ENCODE peak calls at places on chromosomes 11 and 22, in four cellular contexts. One of them, this sample, is unnamed. For H3K4me1 and H3F3A, the result is how much of the 10 kb centered on the place peaks cover.

GRCh38 chr11:19803506-19803998 is 90.9 kb downstream of the NAV2 start:
- DNase-seq in PC-3: peak
- DNase-seq in PC-9: peak
- DNase-seq in GM23248: no peak
- DNase-seq in this sample: no peak

GRCh38 chr11:46298699-46299424 is 21.4 kb downstream of the CREB3L1 start:
- DNase-seq in GM23248: peak
- DNase-seq in PC-3: peak
- DNase-seq in PC-9: no peak
- DNase-seq in this sample: no peak

GRCh38 chr11:70669281-70669680 is 271.0 kb downstream of the CTTN start:
- DNase-seq in GM23248: no peak
- DNase-seq in PC-9: no peak
- DNase-seq in PC-3: no peak
- DNase-seq in this sample: no peak

GRCh38 chr11:119179983-119180382 is 5.3 kb upstream of the NHERF4 start:
- DNase-seq in GM23248: no peak
- DNase-seq in PC-3: no peak
- DNase-seq in PC-9: no peak
- DNase-seq in this sample: no peak

GRCh38 chr22:37229805-37230672 is 14.0 kb downstream of the RAC2 start:
- DNase-seq in PC-3: peak
- DNase-seq in GM23248: peak
- DNase-seq in PC-9: peak
- DNase-seq in this sample: no peak

GRCh38 chr11:26730711-26731460 is 9.0 kb upstream of the SLC5A12 start:
- DNase-seq in PC-3: no peak
- DNase-seq in PC-9: no peak
- DNase-seq in GM23248: peak
- DNase-seq in this sample: no peak

GRCh38 chr11:19218216-19218615 is 16.4 kb upstream of the CSRP3 start:
- DNase-seq in PC-3: no peak
- DNase-seq in GM23248: no peak
- DNase-seq in PC-9: no peak
- DNase-seq in this sample: no peak

GRCh38 chr11:87463486-87464102 is 425.9 kb downstream of the TMEM135 start:
- DNase-seq in PC-9: peak
- DNase-seq in PC-3: peak
- DNase-seq in GM23248: peak
- DNase-seq in this sample: peak

GRCh38 chr11:64900263-64900678 is 16.7 kb downstream of the ATG2A start:
- DNase-seq in PC-3: peak
- DNase-seq in PC-9: no peak
- DNase-seq in GM23248: no peak
- DNase-seq in this sample: no peak

GRCh38 chr11:2944530-2944929 is 15.3 kb upstream of the PHLDA2 start:
- DNase-seq in PC-9: no peak
- DNase-seq in GM23248: no peak
- DNase-seq in PC-3: no peak
- DNase-seq in this sample: no peak

GRCh38 chr11:79147731-79148130 is 293.1 kb downstream of the TENM4 start:
- DNase-seq in PC-3: no peak
- DNase-seq in GM23248: no peak
- DNase-seq in PC-9: no peak
- DNase-seq in this sample: no peak

GRCh38 chr11:128528294-128528693 is 59.1 kb downstream of the ETS1 start:
- DNase-seq in PC-3: no peak
- DNase-seq in GM23248: no peak
- DNase-seq in PC-9: no peak
- DNase-seq in this sample: no peak

GRCh38 chr22:19974935-19975706 is 33.5 kb upstream of the TXNRD2 start:
- DNase-seq in PC-9: peak
- DNase-seq in GM23248: no peak
- DNase-seq in PC-3: peak
- DNase-seq in this sample: no peak

GRCh38 chr22:26399288-26399687 is 29.8 kb upstream of the ASPHD2 start:
- DNase-seq in PC-9: no peak
- DNase-seq in PC-3: no peak
- DNase-seq in GM23248: peak
- DNase-seq in this sample: no peak

GRCh38 chr11:124946735-124947141 is 7.3 kb upstream of the CCDC15 start:
- DNase-seq in PC-3: peak
- DNase-seq in PC-9: no peak
- DNase-seq in GM23248: peak
- DNase-seq in this sample: no peak

GRCh38 chr22:46568102-46568809 is 30.8 kb upstream of the CELSR1 start:
- DNase-seq in PC-3: no peak
- DNase-seq in GM23248: no peak
- DNase-seq in PC-9: no peak
- DNase-seq in this sample: peak

GRCh38 chr22:49236541-49237075 is 591.1 kb downstream of the BRD1 start:
- DNase-seq in GM23248: no peak
- DNase-seq in PC-9: no peak
- DNase-seq in PC-3: no peak
- DNase-seq in this sample: no peak

GRCh38 chr11:9639099-9639498 is 24.8 kb upstream of the SWAP70 start:
- DNase-seq in PC-3: no peak
- DNase-seq in PC-9: no peak
- DNase-seq in GM23248: no peak
- DNase-seq in this sample: no peak
- H3K4me1 ChIP-seq in PC-3: under half
- H3K4me1 ChIP-seq in PC-9: under half
- H3K4me1 ChIP-seq in GM23248: under half
- H3K4me1 ChIP-seq in this sample: under half

GRCh38 chr11:93724090-93724489 is 17.2 kb downstream of the TAF1D start:
- DNase-seq in PC-9: no peak
- DNase-seq in GM23248: no peak
- DNase-seq in PC-3: no peak
- DNase-seq in this sample: no peak
- H3F3A ChIP-seq in PC-9: under half
- H3F3A ChIP-seq in GM23248: half or more
- H3F3A ChIP-seq in PC-3: under half
- H3F3A ChIP-seq in this sample: under half

GRCh38 chr11:13010737-13011342 is 1.7 kb downstream of the RASSF10 start:
- DNase-seq in PC-9: no peak
- DNase-seq in PC-3: no peak
- DNase-seq in GM23248: peak
- DNase-seq in this sample: peak
- TF ChIP-seq EZH2 in PC-9: no peak
- TF ChIP-seq EZH2 in PC-3: no peak
- TF ChIP-seq EZH2 in GM23248: no peak
- TF ChIP-seq EZH2 in this sample: peak

GRCh38 chr11:1825785-1826451 is 8.9 kb upstream of the SYT8 start:
- DNase-seq in PC-9: no peak
- DNase-seq in PC-3: no peak
- DNase-seq in GM23248: no peak
- DNase-seq in this sample: no peak
- H3K4me1 ChIP-seq in PC-9: under half
- H3K4me1 ChIP-seq in PC-3: under half
- H3K4me1 ChIP-seq in GM23248: under half
- H3K4me1 ChIP-seq in this sample: under half

This sample was measured in neural progenitor cell.